ENCODE peak calls at places on chromosomes 7 and 10, in four cellular contexts. O is GM23248, P is SK-N-MC, B is colonic mucosa. V is an unnamed sample.

GRCh38 chr10:60818134-60818770 is 40.0 kb downstream of the CDK1 start:
- DNase-seq in O (peak; percentile 89), P (no peak), B (no peak), V (no peak)

GRCh38 chr7:33886100-33886623 is 19.2 kb upstream of the BMPER start:
- DNase-seq in O (peak; percentile 42), P (no peak), B (no peak), V (no peak)

GRCh38 chr10:89419548-89419947 is 5.2 kb downstream of the IFIT5 start:
- DNase-seq in O (peak; percentile 66), P (peak; percentile 10), B (no peak), V (peak; percentile 32)

GRCh38 chr10:99966306-99966705 is 43.4 kb downstream of the DNMBP start:
- DNase-seq in O (peak; percentile 97), P (no peak), B (no peak), V (peak; percentile 91)

GRCh38 chr7:99038086-99038855 is 105.6 kb downstream of the SMURF1 start:
- DNase-seq in O (no peak), P (no peak), B (no peak), V (no peak)

GRCh38 chr7:104431930-104432329 is 103.5 kb downstream of the LHFPL3 start:
- DNase-seq in O (no peak), P (no peak), B (no peak), V (no peak)

GRCh38 chr10:29392376-29393021 is 103.6 kb downstream of the LYZL1 start:
- DNase-seq in O (peak; percentile 64), P (no peak), B (peak; percentile 31), V (peak; percentile 17)

GRCh38 chr7:36513393-36513792 is 123.7 kb downstream of the ANLN start:
- DNase-seq in O (no peak), P (no peak), B (no peak), V (no peak)

GRCh38 chr10:125595911-125596310 is 87.1 kb downstream of the TEX36 start:
- DNase-seq in O (peak; percentile 15), P (no peak), B (no peak), V (no peak)

GRCh38 chr7:108459922-108460551 is 3.8 kb upstream of the NRCAM start:
- DNase-seq in O (peak; percentile 44), P (no peak), B (no peak), V (peak; percentile 29)

GRCh38 chr7:152894295-152895170 is 135.0 kb downstream of the ACTR3B start:
- DNase-seq in O (peak; percentile 47), P (no peak), B (no peak), V (no peak)

GRCh38 chr7:11244149-11244548 is 270.5 kb downstream of the PHF14 start:
- DNase-seq in O (no peak), P (no peak), B (no peak), V (no peak)

GRCh38 chr7:47514818-47515217 is 67.1 kb downstream of the TNS3 start:
- DNase-seq in O (no peak), P (no peak), B (no peak), V (no peak)

GRCh38 chr10:94481410-94481809 is 64.2 kb upstream of the HELLS start:
- DNase-seq in O (no peak), P (no peak), B (no peak), V (no peak)

DNA sequence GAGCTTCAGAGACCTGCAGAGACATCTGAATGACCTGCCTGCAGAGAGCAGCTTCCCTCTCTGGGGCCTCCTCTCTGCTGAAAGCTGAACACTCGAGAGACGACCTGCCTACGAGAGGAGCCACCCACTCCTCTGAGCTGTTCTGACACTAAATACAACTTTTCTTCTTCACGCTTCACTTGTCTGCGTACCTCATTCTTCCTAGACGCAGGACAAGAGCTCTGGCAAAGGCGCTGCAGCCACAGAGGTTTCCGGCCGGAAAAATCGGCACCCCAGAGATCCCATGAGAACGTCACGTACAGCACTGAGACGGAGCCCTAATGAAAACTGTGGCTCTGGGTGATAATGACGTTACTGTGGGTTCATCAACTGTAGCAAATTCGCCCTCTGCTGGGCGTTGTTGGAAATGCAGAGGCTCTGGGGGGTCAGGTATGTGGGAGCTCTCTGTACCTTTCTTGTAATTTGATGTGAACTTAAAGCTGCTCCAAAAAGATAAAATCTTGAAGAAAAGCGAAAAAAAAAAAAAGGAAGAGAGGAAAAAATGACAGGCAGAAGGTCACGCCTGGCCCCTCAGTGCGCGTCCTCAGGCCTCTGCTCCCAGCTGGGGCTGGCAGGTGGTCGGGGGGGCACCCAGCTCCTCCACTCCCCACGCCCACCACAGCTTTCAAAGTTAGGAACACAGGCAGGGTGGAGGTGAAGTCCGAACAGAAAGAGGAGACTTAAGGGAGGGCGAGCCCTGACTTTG is 120.7 kb downstream of the DYNC2I1 start:
- DNase-seq in O (peak; percentile 76), P (peak; percentile 44), B (peak; percentile 93), V (peak; percentile 72)
- H3K4me3 ChIP-seq in O (peak overlapping the region; percentile 74), P (peak overlapping the region; percentile 66), B (peak overlapping the region; percentile 22), V (peak overlapping the region; percentile 34)

GRCh38 chr7:43135129-43135528 is 22.7 kb downstream of the HECW1 start:
- DNase-seq in O (peak; percentile 30), P (no peak), B (no peak), V (peak; percentile 68)
- H3K4me3 ChIP-seq in O (no peak overlapping the region), P (no peak overlapping the region), B (no peak overlapping the region), V (no peak overlapping the region)

GRCh38 chr10:49393301-49393700 is 2.6 kb downstream of the DRGX start:
- DNase-seq in O (no peak), P (no peak), B (no peak), V (no peak)

GRCh38 chr10:49395741-49396665 is at the start of gene DRGX:
- DNase-seq in O (peak; percentile 19), P (no peak), B (no peak), V (no peak)

GRCh38 chr10:49396666-49396999 is 744 bp upstream of the DRGX start:
- DNase-seq in O (no peak), P (no peak), B (no peak), V (no peak)

GRCh38 chr10:49393757-49394156 is 2.1 kb downstream of the DRGX start:
- DNase-seq in O (no peak), P (no peak), B (no peak), V (no peak)

GRCh38 chr10:49394933-49395740 is 752 bp downstream of the DRGX start:
- DNase-seq in O (peak; percentile 20), P (no peak), B (no peak), V (no peak)
- H3K4me3 ChIP-seq in O (no peak overlapping the region), P (no peak overlapping the region), B (no peak overlapping the region), V (no peak overlapping the region)

DNA sequence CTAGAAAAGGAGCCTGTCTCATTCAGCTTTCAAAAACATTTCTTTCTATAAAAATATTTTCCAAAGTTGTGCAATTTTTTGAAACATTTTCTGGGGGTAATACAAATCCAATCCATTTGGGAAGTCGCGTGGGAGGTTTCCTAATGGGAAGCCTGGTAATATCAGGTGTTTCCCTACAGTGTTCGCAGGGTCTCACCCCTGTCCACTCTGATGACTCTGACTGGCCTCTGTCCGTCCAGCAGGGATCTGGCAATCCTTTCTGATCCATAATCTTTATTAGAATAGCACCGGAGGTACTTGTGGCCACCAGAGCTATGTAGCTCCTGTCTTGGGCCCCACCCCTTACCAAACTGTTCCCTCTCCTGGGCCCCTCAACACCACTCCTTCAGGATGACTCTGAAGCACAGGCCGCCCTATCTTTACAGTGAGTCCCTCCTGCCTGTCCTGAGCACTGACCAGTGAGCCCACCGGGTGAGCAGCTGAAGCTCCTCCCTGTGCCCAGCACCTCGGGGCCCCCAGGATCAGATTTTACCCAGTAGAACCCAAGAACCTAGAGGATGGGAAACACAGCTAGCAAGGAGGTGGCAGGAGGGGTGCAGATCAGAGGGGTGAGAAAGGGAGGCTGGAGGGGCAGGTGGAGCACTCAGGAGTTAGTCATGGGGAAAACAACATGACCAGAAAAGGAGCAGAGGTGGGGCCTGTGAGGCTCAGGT is 84.8 kb downstream of the PTPRE start:
- DNase-seq in O (peak; percentile 34), P (no peak), B (no peak), V (peak; percentile 24)
- H3K4me3 ChIP-seq in O (no peak overlapping the region), P (no peak overlapping the region), B (no peak overlapping the region), V (no peak overlapping the region)

GRCh38 chr7:25852249-25852994 is 299.6 kb upstream of the NFE2L3 start:
- DNase-seq in O (peak; percentile 66), P (no peak), B (peak; percentile 75), V (no peak)
- H3K4me3 ChIP-seq in O (peak overlapping the region; percentile 64), P (no peak overlapping the region), B (peak overlapping the region; percentile 25), V (no peak overlapping the region)